ENCODE peak calls at places on chromosomes 12 and 14, in six cellular contexts. G is astrocyte, K is neuronal stem cell, C is mesenchymal stem cell, H is mesendoderm, J is IMR-90. I is an unnamed sample.

GRCh38 chr12:96497800-96498199 is 8.4 kb downstream of the CFAP54 start:
- DNase-seq in H (no peak), K (no peak), J (peak; percentile 31), G (no peak), C (no peak), I (no peak)

GRCh38 chr12:65464930-65465329 is 186.4 kb downstream of the MSRB3 start:
- DNase-seq in H (no peak), J (peak; percentile 96), K (no peak), C (peak; percentile 80), G (peak; percentile 90), I (peak; percentile 97)

GRCh38 chr14:85573406-85573805 is 43.5 kb downstream of the FLRT2 start:
- DNase-seq in C (peak; percentile 23), H (peak; percentile 45), K (no peak), J (no peak), G (peak; percentile 51), I (no peak)

GRCh38 chr12:43338848-43339526 is 213.0 kb downstream of the ADAMTS20 start:
- DNase-seq in C (peak; percentile 85), J (peak; percentile 76), G (peak; percentile 74), K (peak; percentile 49), H (peak; percentile 96), I (peak; percentile 74)

GRCh38 chr12:27284751-27285150 is 40.7 kb downstream of the STK38L start:
- DNase-seq in H (no peak), C (peak; percentile 91), J (peak; percentile 85), K (no peak), G (peak; percentile 92), I (peak; percentile 62)

GRCh38 chr14:69354383-69355154 is 43.5 kb downstream of the ERH start:
- DNase-seq in G (no peak), C (peak; percentile 41), K (no peak), J (peak; percentile 5), H (no peak), I (no peak)

GRCh38 chr14:103102689-103103260 is 8.2 kb downstream of the EXOC3L4 start:
- DNase-seq in G (no peak), J (no peak), H (no peak), K (no peak), C (no peak), I (no peak)

GRCh38 chr14:104708606-104709268 is 15.3 kb upstream of the ADSS1 start:
- DNase-seq in H (peak; percentile 86), K (peak; percentile 74), G (no peak), J (peak; percentile 39), C (peak; percentile 63), I (peak; percentile 76)

GRCh38 chr14:104536942-104537612 is 42.5 kb upstream of the C14orf180 start:
- DNase-seq in G (peak; percentile 47), C (peak; percentile 15), H (peak; percentile 83), J (peak; percentile 40), K (no peak), I (peak; percentile 17)

GRCh38 chr12:6952860-6953416 is 1.8 kb downstream of the PTPN6 start:
- DNase-seq in K (no peak), J (no peak), G (no peak), H (no peak), C (no peak), I (no peak)

GRCh38 chr14:65840118-65840751 is 427.7 kb downstream of the FUT8 start:
- DNase-seq in C (no peak), K (no peak), G (no peak), H (no peak), J (no peak), I (no peak)

GRCh38 chr14:24426150-24426911 is 3.1 kb downstream of the CBLN3 start:
- DNase-seq in J (no peak), K (no peak), H (no peak), G (no peak), C (no peak), I (no peak)

GRCh38 chr14:66395300-66395699 is 90.9 kb upstream of the CCDC196 start:
- DNase-seq in J (no peak), K (no peak), G (no peak), H (peak; percentile 29), C (no peak), I (no peak)

GRCh38 chr12:130162267-130162666 is at the start of gene FZD10:
- DNase-seq in J (no peak), K (peak; percentile 77), H (peak; percentile 72), G (no peak), C (peak; percentile 13), I (peak; percentile 17)

GRCh38 chr12:82912406-82912805 is 225.7 kb downstream of the TMTC2 start:
- DNase-seq in H (no peak), C (no peak), G (peak; percentile 37), K (no peak), J (peak; percentile 4), I (peak; percentile 67)

GRCh38 chr12:84701041-84701440 is 211.6 kb downstream of the SLC6A15 start:
- DNase-seq in H (no peak), G (peak; percentile 39), K (no peak), C (no peak), J (no peak), I (no peak)

GRCh38 chr12:120709976-120710804 is at the start of gene UNC119B:
- DNase-seq in H (peak; percentile 74), G (peak; percentile 50), C (peak; percentile 54), K (peak; percentile 64), J (peak; percentile 33), I (peak; percentile 80)

GRCh38 chr14:90554341-90554740 is 157.5 kb downstream of the CALM1 start:
- DNase-seq in C (no peak), J (no peak), G (no peak), K (no peak), H (no peak), I (no peak)

GRCh38 chr12:121001841-121002483 is 14.3 kb downstream of the C12orf43 start:
- DNase-seq in K (no peak), C (no peak), G (no peak), H (no peak), J (no peak), I (no peak)

GRCh38 chr12:102010265-102010994 is 51.4 kb downstream of the WASHC3 start:
- DNase-seq in H (no peak), C (no peak), G (no peak), K (no peak), J (no peak), I (no peak)

GRCh38 chr14:98835825-98836100 is 436.2 kb downstream of the BCL11B start:
- DNase-seq in C (no peak), G (no peak), J (no peak), H (no peak), K (no peak), I (no peak)

GRCh38 chr12:51246254-51246853 is 7.7 kb downstream of the DAZAP2 start:
- DNase-seq in J (peak; percentile 68), G (peak; percentile 53), C (peak; percentile 84), K (no peak), H (peak; percentile 61), I (no peak)

GRCh38 chr12:18275974-18276373 is 14.7 kb downstream of the PIK3C2G start:
- DNase-seq in C (no peak), J (peak; percentile 22), H (peak; percentile 73), G (peak; percentile 72), K (no peak), I (peak; percentile 28)

GRCh38 chr14:64692597-64693350 is 11.4 kb upstream of the PLEKHG3 start:
- DNase-seq in K (no peak), J (no peak), G (no peak), C (no peak), H (no peak), I (no peak)

GRCh38 chr12:11686135-11686534 is 36.7 kb downstream of the ETV6 start:
- DNase-seq in G (no peak), C (no peak), J (no peak), K (no peak), H (no peak), I (no peak)

GRCh38 chr12:12606793-12607589 is 4.7 kb upstream of the CREBL2 start:
- DNase-seq in H (peak; percentile 45), G (peak; percentile 91), K (no peak), C (peak; percentile 13), J (peak; percentile 65), I (peak; percentile 34)

GRCh38 chr14:88421286-88421685 is 35.8 kb downstream of the SPATA7 start:
- DNase-seq in J (peak; percentile 32), G (peak; percentile 24), K (no peak), C (peak; percentile 74), H (no peak), I (peak; percentile 12)

GRCh38 chr14:63677891-63678379 is 36.3 kb upstream of the WDR89 start:
- DNase-seq in K (no peak), C (peak; percentile 85), H (peak; percentile 94), G (peak; percentile 62), J (peak; percentile 67), I (peak; percentile 73)

DNA sequence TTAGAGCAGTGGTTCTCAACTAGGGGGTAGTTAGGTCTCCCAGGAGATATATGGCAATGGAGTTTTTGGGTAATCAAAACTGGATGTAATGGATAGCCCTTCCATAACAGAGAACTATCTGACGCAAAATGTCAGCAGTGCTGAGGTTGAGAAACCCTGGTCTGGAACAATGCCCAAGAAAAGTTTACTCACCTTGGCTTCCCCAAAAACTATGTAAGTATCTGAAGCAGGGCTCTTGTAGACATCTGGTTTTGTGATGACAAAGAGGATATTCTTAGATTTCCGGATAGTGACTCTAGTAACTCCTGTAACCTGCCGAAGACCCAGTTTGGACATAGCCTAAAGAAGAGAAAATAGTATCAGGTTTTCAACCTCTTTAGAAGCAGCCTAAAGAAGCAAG is 11.8 kb downstream of the NACA start:
- DNase-seq in H (no peak), C (no peak), G (no peak), K (no peak), J (no peak), I (no peak)
- H3K9ac ChIP-seq in H (no peak overlapping the region), C (no peak overlapping the region), G (no peak overlapping the region), K (no peak overlapping the region), J (no peak overlapping the region), I (no peak overlapping the region)

DNA sequence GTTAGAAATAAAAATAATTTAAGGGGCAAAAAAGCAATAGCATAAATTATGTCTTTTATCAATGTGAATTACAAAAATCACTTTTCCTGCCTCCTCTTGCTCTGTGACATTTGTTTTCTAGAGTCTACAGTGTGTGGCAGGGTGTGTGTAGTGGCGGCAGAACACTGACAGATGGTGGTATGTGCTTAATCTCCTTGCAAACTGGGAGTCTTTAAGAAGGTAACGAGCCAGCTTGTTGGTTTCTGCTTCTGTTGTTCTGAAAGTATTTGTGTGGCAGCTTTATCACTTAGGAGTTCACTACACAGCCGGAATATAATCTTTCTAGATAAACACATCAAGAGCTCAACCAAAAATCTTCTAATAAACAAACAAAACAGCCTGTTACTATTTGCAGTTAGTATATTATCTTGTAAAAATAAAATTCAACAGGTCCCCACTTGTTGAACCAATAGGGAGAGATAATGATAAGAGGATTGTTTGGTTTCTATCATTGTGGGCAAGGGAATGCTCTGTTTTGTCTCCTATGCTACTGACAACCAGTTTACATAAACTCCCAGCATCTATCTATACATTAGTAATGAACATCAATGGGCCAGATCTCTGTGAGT is 13.0 kb downstream of the CDKL1 start:
- DNase-seq in C (peak; percentile 49), K (no peak), H (peak; percentile 43), G (no peak), J (no peak), I (no peak)
- H3K4me3 ChIP-seq in C (no peak overlapping the region), K (no peak overlapping the region), H (no peak overlapping the region), G (no peak overlapping the region), J (no peak overlapping the region), I (no peak overlapping the region)

DNA sequence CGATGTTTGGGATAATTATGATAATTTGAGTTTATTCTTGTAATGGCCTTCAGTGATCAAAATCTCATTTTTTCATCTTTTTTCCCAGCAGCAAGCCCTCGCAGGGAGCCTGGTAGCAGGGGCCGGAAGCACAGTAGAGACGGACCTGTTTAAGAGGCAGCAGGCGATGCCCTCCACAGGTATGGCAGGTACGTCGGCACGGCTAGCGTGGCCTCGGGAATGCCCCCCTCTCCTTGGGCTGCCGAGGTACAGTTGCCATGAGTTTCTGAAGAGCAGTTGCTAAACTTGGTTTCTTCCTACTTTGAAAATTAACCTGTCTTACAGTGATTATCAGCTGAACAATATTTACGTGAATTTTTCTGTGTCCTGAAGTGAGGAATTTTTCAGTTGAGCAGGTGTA is 29.9 kb downstream of the EP400 start:
- DNase-seq in K (no peak), H (no peak), C (no peak), J (no peak), G (no peak), I (no peak)
- H3K36me3 ChIP-seq in K (peaks cover 69% of the 10 kb centered on the region), H (peaks cover 7% of the 10 kb centered on the region), C (peaks cover 28% of the 10 kb centered on the region), J (peaks cover 25% of the 10 kb centered on the region), G (peaks cover 16% of the 10 kb centered on the region), I (peaks cover 34% of the 10 kb centered on the region)

GRCh38 chr14:59964251-59965007 is 44.5 kb downstream of the LRRC9 start:
- DNase-seq in C (peak; percentile 42), G (peak; percentile 22), J (peak; percentile 31), H (peak; percentile 83), K (no peak), I (peak; percentile 2)
- H3K9ac ChIP-seq in C (peak overlapping the region; percentile 85), G (no peak overlapping the region), J (no peak overlapping the region), H (no peak overlapping the region), K (no peak overlapping the region), I (peak overlapping the region; percentile 68)

I was measured in adipocyte.